ENCODE peak calls at places on chromosomes 13 and 19, in four cellular contexts. One of them, this sample, is unnamed.
A peak's percentile ranks its signal among the peaks of the same experiment; 100 is the strongest.

GRCh38 chr19:9793051-9793591 is 24.6 kb upstream of the ZNF846 start:
- DNase-seq in AG04449: no peak
- DNase-seq in NCI-H2171 treated with DMSO at 0.1 percent for 48 hours: no peak
- DNase-seq in stimulated activated CD8-positive, alpha-beta memory T cell treated with anti-CD3 and anti-CD28 coated beads, Interleukin-7, amount 100 ng/mL, for 1 hour: peak; percentile 25
- DNase-seq in this sample: peak; percentile 61

GRCh38 chr13:60282708-60283107 is 114.3 kb upstream of the TDRD3 start:
- DNase-seq in stimulated activated CD8-positive, alpha-beta memory T cell treated with anti-CD3 and anti-CD28 coated beads, Interleukin-7, amount 100 ng/mL, for 1 hour: no peak
- DNase-seq in NCI-H2171 treated with DMSO at 0.1 percent for 48 hours: no peak
- DNase-seq in AG04449: no peak
- DNase-seq in this sample: no peak

GRCh38 chr19:42290523-42291436 is 11.2 kb upstream of the PRR19 start:
- DNase-seq in stimulated activated CD8-positive, alpha-beta memory T cell treated with anti-CD3 and anti-CD28 coated beads, Interleukin-7, amount 100 ng/mL, for 1 hour: no peak
- DNase-seq in AG04449: no peak
- DNase-seq in NCI-H2171 treated with DMSO at 0.1 percent for 48 hours: no peak
- DNase-seq in this sample: no peak

GRCh38 chr13:72403396-72404010 is 323.9 kb downstream of the MZT1 start:
- DNase-seq in stimulated activated CD8-positive, alpha-beta memory T cell treated with anti-CD3 and anti-CD28 coated beads, Interleukin-7, amount 100 ng/mL, for 1 hour: no peak
- DNase-seq in NCI-H2171 treated with DMSO at 0.1 percent for 48 hours: no peak
- DNase-seq in AG04449: no peak
- DNase-seq in this sample: no peak

GRCh38 chr19:19777692-19778091 is 43.9 kb downstream of the ZNF506 start:
- DNase-seq in AG04449: no peak
- DNase-seq in stimulated activated CD8-positive, alpha-beta memory T cell treated with anti-CD3 and anti-CD28 coated beads, Interleukin-7, amount 100 ng/mL, for 1 hour: no peak
- DNase-seq in NCI-H2171 treated with DMSO at 0.1 percent for 48 hours: no peak
- DNase-seq in this sample: no peak

GRCh38 chr19:45577111-45577905 is 7.3 kb downstream of the OPA3 start:
- DNase-seq in stimulated activated CD8-positive, alpha-beta memory T cell treated with anti-CD3 and anti-CD28 coated beads, Interleukin-7, amount 100 ng/mL, for 1 hour: no peak
- DNase-seq in AG04449: peak; percentile 53
- DNase-seq in NCI-H2171 treated with DMSO at 0.1 percent for 48 hours: no peak
- DNase-seq in this sample: peak; percentile 52

GRCh38 chr19:1490020-1490310 is 185 bp downstream of the PCSK4 start:
- DNase-seq in stimulated activated CD8-positive, alpha-beta memory T cell treated with anti-CD3 and anti-CD28 coated beads, Interleukin-7, amount 100 ng/mL, for 1 hour: no peak
- DNase-seq in NCI-H2171 treated with DMSO at 0.1 percent for 48 hours: no peak
- DNase-seq in AG04449: no peak
- DNase-seq in this sample: no peak

GRCh38 chr19:13689050-13689449 is 75.3 kb upstream of the MRI1 start:
- DNase-seq in stimulated activated CD8-positive, alpha-beta memory T cell treated with anti-CD3 and anti-CD28 coated beads, Interleukin-7, amount 100 ng/mL, for 1 hour: no peak
- DNase-seq in NCI-H2171 treated with DMSO at 0.1 percent for 48 hours: peak; percentile 87
- DNase-seq in AG04449: no peak
- DNase-seq in this sample: no peak

GRCh38 chr13:20395061-20395916 is 130.4 kb downstream of the CRYL1 start:
- DNase-seq in NCI-H2171 treated with DMSO at 0.1 percent for 48 hours: no peak
- DNase-seq in stimulated activated CD8-positive, alpha-beta memory T cell treated with anti-CD3 and anti-CD28 coated beads, Interleukin-7, amount 100 ng/mL, for 1 hour: no peak
- DNase-seq in AG04449: no peak
- DNase-seq in this sample: no peak

GRCh38 chr13:112431734-112432133 is 55.6 kb downstream of the SPACA7 start:
- DNase-seq in stimulated activated CD8-positive, alpha-beta memory T cell treated with anti-CD3 and anti-CD28 coated beads, Interleukin-7, amount 100 ng/mL, for 1 hour: no peak
- DNase-seq in AG04449: no peak
- DNase-seq in NCI-H2171 treated with DMSO at 0.1 percent for 48 hours: no peak
- DNase-seq in this sample: no peak

GRCh38 chr19:45506246-45506990 is 861 bp upstream of the VASP start:
- DNase-seq in NCI-H2171 treated with DMSO at 0.1 percent for 48 hours: peak; percentile 87
- DNase-seq in stimulated activated CD8-positive, alpha-beta memory T cell treated with anti-CD3 and anti-CD28 coated beads, Interleukin-7, amount 100 ng/mL, for 1 hour: peak; percentile 93
- DNase-seq in AG04449: no peak
- DNase-seq in this sample: peak; percentile 79

GRCh38 chr19:3691372-3691716 is 8.9 kb downstream of the PIP5K1C start:
- DNase-seq in NCI-H2171 treated with DMSO at 0.1 percent for 48 hours: no peak
- DNase-seq in AG04449: no peak
- DNase-seq in stimulated activated CD8-positive, alpha-beta memory T cell treated with anti-CD3 and anti-CD28 coated beads, Interleukin-7, amount 100 ng/mL, for 1 hour: no peak
- DNase-seq in this sample: no peak

GRCh38 chr13:51246005-51246404 is 23.8 kb downstream of the FAM124A start:
- DNase-seq in AG04449: no peak
- DNase-seq in stimulated activated CD8-positive, alpha-beta memory T cell treated with anti-CD3 and anti-CD28 coated beads, Interleukin-7, amount 100 ng/mL, for 1 hour: no peak
- DNase-seq in NCI-H2171 treated with DMSO at 0.1 percent for 48 hours: peak; percentile 10
- DNase-seq in this sample: no peak

GRCh38 chr19:38093154-38093553 is 130.9 kb downstream of the DPF1 start:
- DNase-seq in NCI-H2171 treated with DMSO at 0.1 percent for 48 hours: no peak
- DNase-seq in stimulated activated CD8-positive, alpha-beta memory T cell treated with anti-CD3 and anti-CD28 coated beads, Interleukin-7, amount 100 ng/mL, for 1 hour: no peak
- DNase-seq in AG04449: no peak
- DNase-seq in this sample: no peak

GRCh38 chr13:107851670-107852460 is 363.5 kb downstream of the LIG4 start:
- DNase-seq in NCI-H2171 treated with DMSO at 0.1 percent for 48 hours: no peak
- DNase-seq in AG04449: no peak
- DNase-seq in stimulated activated CD8-positive, alpha-beta memory T cell treated with anti-CD3 and anti-CD28 coated beads, Interleukin-7, amount 100 ng/mL, for 1 hour: no peak
- DNase-seq in this sample: no peak

GRCh38 chr13:43057653-43058317 is 34.4 kb downstream of the DNAJC15 start:
- DNase-seq in AG04449: no peak
- DNase-seq in stimulated activated CD8-positive, alpha-beta memory T cell treated with anti-CD3 and anti-CD28 coated beads, Interleukin-7, amount 100 ng/mL, for 1 hour: no peak
- DNase-seq in NCI-H2171 treated with DMSO at 0.1 percent for 48 hours: peak; percentile 24
- DNase-seq in this sample: no peak

GRCh38 chr19:3253270-3253669 is 28.8 kb downstream of the CELF5 start:
- DNase-seq in NCI-H2171 treated with DMSO at 0.1 percent for 48 hours: no peak
- DNase-seq in AG04449: no peak
- DNase-seq in stimulated activated CD8-positive, alpha-beta memory T cell treated with anti-CD3 and anti-CD28 coated beads, Interleukin-7, amount 100 ng/mL, for 1 hour: no peak
- DNase-seq in this sample: no peak

GRCh38 chr13:49457221-49457620 is 13.1 kb downstream of the SETDB2 start:
- DNase-seq in AG04449: no peak
- DNase-seq in NCI-H2171 treated with DMSO at 0.1 percent for 48 hours: no peak
- DNase-seq in stimulated activated CD8-positive, alpha-beta memory T cell treated with anti-CD3 and anti-CD28 coated beads, Interleukin-7, amount 100 ng/mL, for 1 hour: no peak
- DNase-seq in this sample: no peak

GRCh38 chr13:52832268-52832667 is 16.2 kb downstream of the PCDH8 start:
- DNase-seq in AG04449: no peak
- DNase-seq in stimulated activated CD8-positive, alpha-beta memory T cell treated with anti-CD3 and anti-CD28 coated beads, Interleukin-7, amount 100 ng/mL, for 1 hour: no peak
- DNase-seq in NCI-H2171 treated with DMSO at 0.1 percent for 48 hours: peak; percentile 62
- DNase-seq in this sample: no peak

GRCh38 chr19:29843180-29844051 is 31.6 kb downstream of the CCNE1 start:
- DNase-seq in NCI-H2171 treated with DMSO at 0.1 percent for 48 hours: no peak
- DNase-seq in AG04449: no peak
- DNase-seq in stimulated activated CD8-positive, alpha-beta memory T cell treated with anti-CD3 and anti-CD28 coated beads, Interleukin-7, amount 100 ng/mL, for 1 hour: no peak
- DNase-seq in this sample: no peak

This sample was measured in T1000.